ENCODE peak calls at places on chromosomes 7 and 10, in four cellular contexts. V is A549, E is K562, I is HCT116. J is an unnamed sample.

GRCh38 chr7:94298943-94299342 is 95.8 kb upstream of the COL1A2 start:
- ATAC-seq in V (no peak), E (no peak), I (no peak), J (no peak)

GRCh38 chr7:121440857-121441503 is 44.9 kb upstream of the FAM3C start:
- ATAC-seq in V (no peak), E (peak), I (no peak), J (peak)

GRCh38 chr7:112213735-112214134 is 7.2 kb downstream of the ZNF277 start:
- ATAC-seq in V (no peak), E (no peak), I (no peak), J (no peak)

GRCh38 chr10:62379394-62379793 is 5.2 kb downstream of the ZNF365 start:
- ATAC-seq in V (no peak), E (no peak), I (no peak), J (no peak)

GRCh38 chr7:106421181-106421762 is 136.5 kb upstream of the NAMPT start:
- ATAC-seq in V (no peak), E (peak), I (no peak), J (peak)

GRCh38 chr10:5547934-5548660 is 23.3 kb downstream of the CALML3 start:
- ATAC-seq in V (peak), E (no peak), I (peak), J (no peak)

GRCh38 chr7:47170516-47170915 is 411.4 kb downstream of the TNS3 start:
- ATAC-seq in V (no peak), E (peak), I (peak), J (no peak)

GRCh38 chr7:106029941-106030340 is 66.9 kb downstream of the CDHR3 start:
- ATAC-seq in V (no peak), E (peak), I (peak), J (no peak)

GRCh38 chr7:55129409-55130078 is 110.7 kb downstream of the EGFR start:
- ATAC-seq in V (no peak), E (no peak), I (no peak), J (no peak)

GRCh38 chr7:127667751-127668530 is 15.9 kb downstream of the SND1 start:
- ATAC-seq in V (no peak), E (peak), I (no peak), J (no peak)

GRCh38 chr10:118741994-118742393 is 12.8 kb downstream of the CACUL1 start:
- ATAC-seq in V (no peak), E (no peak), I (no peak), J (no peak)

GRCh38 chr10:110498982-110499795 is 1.5 kb downstream of the DUSP5 start:
- ATAC-seq in V (peak), E (peak), I (peak), J (no peak)
- TF ChIP-seq CTCF in V (peak), E (peak), I (no peak), J (peak)

GRCh38 chr10:64529003-64529350 is 1007.8 kb downstream of the REEP3 start:
- ATAC-seq in V (no peak), E (no peak), I (no peak), J (no peak)
- TF ChIP-seq CTCF in V (no peak), E (no peak), I (no peak), J (no peak)

GRCh38 chr10:111106081-111106480 is 29.3 kb downstream of the ADRA2A start:
- ATAC-seq in V (no peak), E (no peak), I (no peak), J (no peak)

GRCh38 chr10:111108441-111108840 is 31.6 kb downstream of the ADRA2A start:
- ATAC-seq in V (no peak), E (no peak), I (no peak), J (no peak)

GRCh38 chr10:111107846-111108245 is 31.0 kb downstream of the ADRA2A start:
- ATAC-seq in V (no peak), E (no peak), I (no peak), J (no peak)

GRCh38 chr10:111104811-111105210 is 28.0 kb downstream of the ADRA2A start:
- ATAC-seq in V (no peak), E (no peak), I (no peak), J (no peak)

GRCh38 chr10:111107023-111107422 is 30.2 kb downstream of the ADRA2A start:
- ATAC-seq in V (peak), E (peak), I (peak), J (no peak)
- TF ChIP-seq CTCF in V (no peak), E (peak), I (peak), J (no peak)

GRCh38 chr7:40489844-40490602 is 355.2 kb downstream of the SUGCT start:
- ATAC-seq in V (no peak), E (no peak), I (no peak), J (no peak)
- TF ChIP-seq CTCF in V (no peak), E (no peak), I (no peak), J (no peak)

GRCh38 chr7:80721880-80722595 is 83.6 kb downstream of the CD36 start:
- ATAC-seq in V (peak), E (no peak), I (peak), J (peak)
- TF ChIP-seq CTCF in V (no peak), E (no peak), I (no peak), J (no peak)

GRCh38 chr7:44305564-44306507 is 19.6 kb downstream of the CAMK2B start:
- ATAC-seq in V (no peak), E (no peak), I (no peak), J (no peak)

GRCh38 chr7:44308741-44309270 is 16.6 kb downstream of the CAMK2B start:
- ATAC-seq in V (no peak), E (no peak), I (no peak), J (no peak)

GRCh38 chr7:44306608-44307007 is 18.8 kb downstream of the CAMK2B start:
- ATAC-seq in V (no peak), E (no peak), I (peak), J (no peak)

GRCh38 chr7:44307905-44308740 is 17.3 kb downstream of the CAMK2B start:
- ATAC-seq in V (no peak), E (no peak), I (no peak), J (no peak)

GRCh38 chr7:44307301-44307900 is 18.0 kb downstream of the CAMK2B start:
- ATAC-seq in V (peak), E (peak), I (peak), J (no peak)
- TF ChIP-seq CTCF in V (peak), E (peak), I (peak), J (no peak)

GRCh38 chr7:139634087-139634486 is 110.6 kb downstream of the CLEC2L start:
- ATAC-seq in V (no peak), E (no peak), I (no peak), J (no peak)

GRCh38 chr7:139626817-139627216 is 103.3 kb downstream of the CLEC2L start:
- ATAC-seq in V (no peak), E (no peak), I (no peak), J (no peak)

GRCh38 chr7:139630643-139631519 is 107.4 kb downstream of the CLEC2L start:
- ATAC-seq in V (no peak), E (peak), I (no peak), J (no peak)

GRCh38 chr7:139631520-139632031 is 108.1 kb downstream of the CLEC2L start:
- ATAC-seq in V (no peak), E (peak), I (no peak), J (no peak)

GRCh38 chr7:139629392-139630082 is 106.1 kb downstream of the CLEC2L start:
- ATAC-seq in V (no peak), E (peak), I (peak), J (no peak)
- TF ChIP-seq CTCF in V (peak), E (peak), I (no peak), J (no peak)

DNA sequence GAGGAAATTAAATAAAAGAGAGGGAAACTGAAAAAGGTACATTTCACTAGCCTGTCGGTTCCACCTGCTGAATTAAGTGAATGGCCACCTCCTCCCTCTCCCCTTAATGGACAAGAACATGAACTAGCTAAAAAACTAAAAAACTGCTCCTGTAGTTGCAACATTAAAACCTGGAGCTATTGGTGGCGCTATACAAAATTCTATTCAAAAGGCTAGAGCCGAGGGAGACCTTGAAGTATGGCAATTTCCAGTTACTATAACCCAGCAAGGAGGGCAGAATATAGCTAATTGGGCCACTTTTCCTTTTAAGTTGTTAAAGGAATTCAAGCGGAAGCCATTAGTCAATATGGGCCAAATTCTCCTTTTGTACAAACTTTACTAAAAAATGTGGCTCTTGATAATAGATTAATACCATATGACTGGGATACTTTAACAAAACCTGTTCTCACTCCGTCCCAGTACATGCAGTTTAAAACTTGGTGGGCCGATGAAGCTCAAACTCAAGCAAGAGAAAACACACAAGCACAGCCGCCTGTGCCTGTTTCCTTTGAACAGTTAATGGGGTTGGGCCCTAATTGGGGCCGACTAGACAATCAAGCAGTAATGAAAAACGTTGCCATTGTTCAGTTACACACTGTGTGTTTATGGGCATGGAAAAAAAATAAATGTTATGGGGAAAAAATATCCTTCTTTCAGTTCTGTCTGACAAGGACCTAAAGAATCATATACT is 6.5 kb upstream of the CHST3 start:
- ATAC-seq in V (no peak), E (peak), I (no peak), J (no peak)
- TF ChIP-seq CTCF in V (peak), E (peak), I (no peak), J (no peak)

DNA sequence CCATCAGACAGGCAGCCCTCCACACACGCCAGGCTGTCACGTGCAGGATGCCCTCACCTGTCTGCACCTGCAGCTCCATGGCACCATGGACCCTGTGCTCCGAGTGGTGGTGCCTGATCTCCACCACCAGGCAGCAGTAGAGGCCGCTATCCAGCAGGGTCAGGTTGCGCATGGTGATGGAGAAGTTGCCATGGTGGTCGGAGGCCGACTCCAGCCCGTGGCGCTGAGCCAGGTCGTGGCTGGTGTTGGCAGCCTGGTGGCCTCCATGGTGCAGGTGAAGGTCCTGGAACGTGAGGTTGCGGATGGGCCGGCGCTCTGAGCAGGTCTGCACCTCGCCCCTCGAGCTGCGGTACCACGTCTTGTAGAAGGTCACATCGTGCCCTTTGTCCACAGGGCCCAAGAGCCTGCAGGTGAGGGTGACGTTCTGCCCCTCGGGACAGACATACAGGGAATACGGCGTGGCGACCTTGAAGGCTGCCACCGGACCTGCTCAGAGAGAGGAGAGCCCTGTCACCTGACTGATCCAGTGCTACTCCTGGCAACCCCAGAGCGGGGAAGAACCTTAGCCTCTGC is 11.7 kb downstream of the VSIR start:
- ATAC-seq in V (no peak), E (peak), I (peak), J (no peak)
- TF ChIP-seq CTCF in V (no peak), E (peak), I (no peak), J (no peak)

DNA sequence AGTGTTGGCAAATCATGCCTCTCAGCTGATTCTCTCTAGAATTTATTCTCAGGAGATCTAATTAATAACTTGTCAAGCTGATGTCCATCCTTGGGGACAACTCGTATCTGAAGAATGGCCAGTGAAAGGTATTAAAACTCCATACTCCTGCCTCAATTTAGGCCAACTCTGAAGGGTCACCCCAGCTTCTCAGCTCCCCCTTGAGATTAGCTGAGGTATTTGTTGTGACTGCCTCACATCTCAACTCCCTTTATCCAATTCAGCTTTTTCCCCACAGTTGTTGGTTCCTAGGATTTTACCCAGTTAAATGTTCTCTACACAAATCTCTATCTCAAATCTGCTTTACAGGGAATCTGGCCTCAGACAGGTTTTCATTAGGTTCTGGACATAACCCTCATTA is 182.4 kb downstream of the MALRD1 start:
- ATAC-seq in V (no peak), E (no peak), I (no peak), J (no peak)
- TF ChIP-seq CTCF in V (no peak), E (no peak), I (no peak), J (no peak)

J was measured in gastroesophageal sphincter.